ENCODE peak calls at places on chromosomes 12 and 14, in eight cellular contexts. One of them, this sample, is unnamed.
A peak's percentile ranks its signal among the peaks of the same experiment; 100 is the strongest.

GRCh38 chr14:98819867-98820206 is 452.2 kb downstream of the BCL11B start:
- DNase-seq in stimulated activated CD8-positive, alpha-beta memory T cell treated with anti-CD3 and anti-CD28 coated beads, Interleukin-4, amount 100 ng/mL, for 1 hour: no peak
- DNase-seq in IMR-90: no peak
- DNase-seq in activated CD4-positive, alpha-beta T cell treated with anti-CD3 and anti-CD28 coated beads, Interleukin-2, amount 10 ng/mL, durations not matched to agents 24 days and 14 days: no peak
- DNase-seq in iPS-NIHi11: peak; percentile 44
- DNase-seq in AG04450: no peak
- DNase-seq in stimulated activated naive CD8-positive, alpha-beta T cell treated with anti-CD3 and anti-CD28 coated beads, Interleukin-15, Interleukin-2, amounts not matched to agents 100 U/mL and 50 U/mL, for 24 hours: no peak
- DNase-seq in sigmoid colon: no peak
- DNase-seq in this sample: no peak

GRCh38 chr12:125340791-125341190 is 275.6 kb downstream of the AACS start:
- DNase-seq in sigmoid colon: no peak
- DNase-seq in stimulated activated CD8-positive, alpha-beta memory T cell treated with anti-CD3 and anti-CD28 coated beads, Interleukin-4, amount 100 ng/mL, for 1 hour: no peak
- DNase-seq in iPS-NIHi11: no peak
- DNase-seq in AG04450: no peak
- DNase-seq in stimulated activated naive CD8-positive, alpha-beta T cell treated with anti-CD3 and anti-CD28 coated beads, Interleukin-15, Interleukin-2, amounts not matched to agents 100 U/mL and 50 U/mL, for 24 hours: no peak
- DNase-seq in activated CD4-positive, alpha-beta T cell treated with anti-CD3 and anti-CD28 coated beads, Interleukin-2, amount 10 ng/mL, durations not matched to agents 24 days and 14 days: no peak
- DNase-seq in IMR-90: peak; percentile 52
- DNase-seq in this sample: peak; percentile 50

GRCh38 chr14:90374813-90375212 is 22.0 kb upstream of the CALM1 start:
- DNase-seq in IMR-90: no peak
- DNase-seq in AG04450: no peak
- DNase-seq in iPS-NIHi11: no peak
- DNase-seq in activated CD4-positive, alpha-beta T cell treated with anti-CD3 and anti-CD28 coated beads, Interleukin-2, amount 10 ng/mL, durations not matched to agents 24 days and 14 days: no peak
- DNase-seq in stimulated activated CD8-positive, alpha-beta memory T cell treated with anti-CD3 and anti-CD28 coated beads, Interleukin-4, amount 100 ng/mL, for 1 hour: no peak
- DNase-seq in sigmoid colon: no peak
- DNase-seq in stimulated activated naive CD8-positive, alpha-beta T cell treated with anti-CD3 and anti-CD28 coated beads, Interleukin-15, Interleukin-2, amounts not matched to agents 100 U/mL and 50 U/mL, for 24 hours: no peak
- DNase-seq in this sample: no peak

GRCh38 chr12:127941332-127941731 is 325.6 kb upstream of the TMEM132C start:
- DNase-seq in stimulated activated CD8-positive, alpha-beta memory T cell treated with anti-CD3 and anti-CD28 coated beads, Interleukin-4, amount 100 ng/mL, for 1 hour: no peak
- DNase-seq in sigmoid colon: no peak
- DNase-seq in iPS-NIHi11: no peak
- DNase-seq in activated CD4-positive, alpha-beta T cell treated with anti-CD3 and anti-CD28 coated beads, Interleukin-2, amount 10 ng/mL, durations not matched to agents 24 days and 14 days: no peak
- DNase-seq in IMR-90: no peak
- DNase-seq in stimulated activated naive CD8-positive, alpha-beta T cell treated with anti-CD3 and anti-CD28 coated beads, Interleukin-15, Interleukin-2, amounts not matched to agents 100 U/mL and 50 U/mL, for 24 hours: no peak
- DNase-seq in AG04450: no peak
- DNase-seq in this sample: no peak

GRCh38 chr12:77814361-77814760 is 16.3 kb upstream of the NAV3 start:
- DNase-seq in AG04450: no peak
- DNase-seq in IMR-90: no peak
- DNase-seq in activated CD4-positive, alpha-beta T cell treated with anti-CD3 and anti-CD28 coated beads, Interleukin-2, amount 10 ng/mL, durations not matched to agents 24 days and 14 days: no peak
- DNase-seq in sigmoid colon: no peak
- DNase-seq in iPS-NIHi11: no peak
- DNase-seq in stimulated activated naive CD8-positive, alpha-beta T cell treated with anti-CD3 and anti-CD28 coated beads, Interleukin-15, Interleukin-2, amounts not matched to agents 100 U/mL and 50 U/mL, for 24 hours: no peak
- DNase-seq in stimulated activated CD8-positive, alpha-beta memory T cell treated with anti-CD3 and anti-CD28 coated beads, Interleukin-4, amount 100 ng/mL, for 1 hour: no peak
- DNase-seq in this sample: no peak

GRCh38 chr14:50089213-50089612 is 27.2 kb downstream of the VCPKMT start:
- DNase-seq in IMR-90: no peak
- DNase-seq in sigmoid colon: no peak
- DNase-seq in stimulated activated naive CD8-positive, alpha-beta T cell treated with anti-CD3 and anti-CD28 coated beads, Interleukin-15, Interleukin-2, amounts not matched to agents 100 U/mL and 50 U/mL, for 24 hours: no peak
- DNase-seq in activated CD4-positive, alpha-beta T cell treated with anti-CD3 and anti-CD28 coated beads, Interleukin-2, amount 10 ng/mL, durations not matched to agents 24 days and 14 days: peak; percentile 66
- DNase-seq in iPS-NIHi11: no peak
- DNase-seq in stimulated activated CD8-positive, alpha-beta memory T cell treated with anti-CD3 and anti-CD28 coated beads, Interleukin-4, amount 100 ng/mL, for 1 hour: no peak
- DNase-seq in AG04450: no peak
- DNase-seq in this sample: no peak

GRCh38 chr12:107287436-107288413 is 194.4 kb upstream of the CRY1 start:
- DNase-seq in stimulated activated CD8-positive, alpha-beta memory T cell treated with anti-CD3 and anti-CD28 coated beads, Interleukin-4, amount 100 ng/mL, for 1 hour: no peak
- DNase-seq in iPS-NIHi11: no peak
- DNase-seq in IMR-90: peak; percentile 23
- DNase-seq in sigmoid colon: no peak
- DNase-seq in stimulated activated naive CD8-positive, alpha-beta T cell treated with anti-CD3 and anti-CD28 coated beads, Interleukin-15, Interleukin-2, amounts not matched to agents 100 U/mL and 50 U/mL, for 24 hours: peak; percentile 15
- DNase-seq in activated CD4-positive, alpha-beta T cell treated with anti-CD3 and anti-CD28 coated beads, Interleukin-2, amount 10 ng/mL, durations not matched to agents 24 days and 14 days: peak; percentile 80
- DNase-seq in AG04450: no peak
- DNase-seq in this sample: no peak

GRCh38 chr12:94699796-94700195 is 49.4 kb upstream of the TMCC3 start:
- DNase-seq in iPS-NIHi11: no peak
- DNase-seq in IMR-90: no peak
- DNase-seq in activated CD4-positive, alpha-beta T cell treated with anti-CD3 and anti-CD28 coated beads, Interleukin-2, amount 10 ng/mL, durations not matched to agents 24 days and 14 days: no peak
- DNase-seq in stimulated activated CD8-positive, alpha-beta memory T cell treated with anti-CD3 and anti-CD28 coated beads, Interleukin-4, amount 100 ng/mL, for 1 hour: no peak
- DNase-seq in AG04450: no peak
- DNase-seq in sigmoid colon: no peak
- DNase-seq in stimulated activated naive CD8-positive, alpha-beta T cell treated with anti-CD3 and anti-CD28 coated beads, Interleukin-15, Interleukin-2, amounts not matched to agents 100 U/mL and 50 U/mL, for 24 hours: no peak
- DNase-seq in this sample: no peak

GRCh38 chr14:88310457-88310856 is 12.6 kb downstream of the KCNK10 start:
- DNase-seq in iPS-NIHi11: no peak
- DNase-seq in stimulated activated CD8-positive, alpha-beta memory T cell treated with anti-CD3 and anti-CD28 coated beads, Interleukin-4, amount 100 ng/mL, for 1 hour: no peak
- DNase-seq in AG04450: no peak
- DNase-seq in stimulated activated naive CD8-positive, alpha-beta T cell treated with anti-CD3 and anti-CD28 coated beads, Interleukin-15, Interleukin-2, amounts not matched to agents 100 U/mL and 50 U/mL, for 24 hours: no peak
- DNase-seq in IMR-90: no peak
- DNase-seq in sigmoid colon: no peak
- DNase-seq in activated CD4-positive, alpha-beta T cell treated with anti-CD3 and anti-CD28 coated beads, Interleukin-2, amount 10 ng/mL, durations not matched to agents 24 days and 14 days: no peak
- DNase-seq in this sample: no peak

This sample was measured in heart right ventricle.